ENCODE peak calls at places on chromosomes 13 and 19, in ten cellular contexts. One of them, this sample, is unnamed.

GRCh38 chr19:29779921-29780320 is 31.9 kb upstream of the CCNE1 start:
- DNase-seq in H9: peak
- DNase-seq in tibial nerve: no peak
- DNase-seq in neural crest cell: no peak
- DNase-seq in CD8-positive, alpha-beta T cell: no peak
- DNase-seq in HFF-Myc: no peak
- DNase-seq in GM12864: no peak
- DNase-seq in fibroblast of the aortic adventitia: no peak
- DNase-seq in GM23338: peak
- DNase-seq in breast epithelium: no peak
- DNase-seq in this sample: no peak

GRCh38 chr13:113843864-113844556 is 19.9 kb downstream of the GAS6 start:
- DNase-seq in GM23338: peak
- DNase-seq in CD8-positive, alpha-beta T cell: no peak
- DNase-seq in neural crest cell: no peak
- DNase-seq in H9: no peak
- DNase-seq in tibial nerve: no peak
- DNase-seq in HFF-Myc: no peak
- DNase-seq in breast epithelium: no peak
- DNase-seq in fibroblast of the aortic adventitia: no peak
- DNase-seq in GM12864: no peak
- DNase-seq in this sample: no peak

GRCh38 chr19:3234800-3235199 is 10.3 kb downstream of the CELF5 start:
- DNase-seq in fibroblast of the aortic adventitia: no peak
- DNase-seq in GM23338: peak
- DNase-seq in tibial nerve: no peak
- DNase-seq in neural crest cell: no peak
- DNase-seq in CD8-positive, alpha-beta T cell: no peak
- DNase-seq in H9: peak
- DNase-seq in GM12864: no peak
- DNase-seq in breast epithelium: no peak
- DNase-seq in HFF-Myc: no peak
- DNase-seq in this sample: no peak

GRCh38 chr13:64723735-64724134 is 2506.4 kb downstream of the PCDH9 start:
- DNase-seq in fibroblast of the aortic adventitia: peak
- DNase-seq in HFF-Myc: peak
- DNase-seq in CD8-positive, alpha-beta T cell: no peak
- DNase-seq in tibial nerve: no peak
- DNase-seq in H9: no peak
- DNase-seq in breast epithelium: no peak
- DNase-seq in GM23338: peak
- DNase-seq in GM12864: no peak
- DNase-seq in neural crest cell: no peak
- DNase-seq in this sample: no peak

GRCh38 chr13:36912983-36913382 is 7.1 kb downstream of the SMAD9 start:
- DNase-seq in tibial nerve: no peak
- DNase-seq in GM23338: no peak
- DNase-seq in fibroblast of the aortic adventitia: no peak
- DNase-seq in CD8-positive, alpha-beta T cell: no peak
- DNase-seq in GM12864: no peak
- DNase-seq in HFF-Myc: no peak
- DNase-seq in H9: no peak
- DNase-seq in neural crest cell: no peak
- DNase-seq in breast epithelium: no peak
- DNase-seq in this sample: no peak

GRCh38 chr13:106083620-106084350 is 451.7 kb downstream of the EFNB2 start:
- DNase-seq in breast epithelium: no peak
- DNase-seq in H9: peak
- DNase-seq in tibial nerve: no peak
- DNase-seq in CD8-positive, alpha-beta T cell: no peak
- DNase-seq in fibroblast of the aortic adventitia: peak
- DNase-seq in HFF-Myc: no peak
- DNase-seq in GM23338: peak
- DNase-seq in neural crest cell: no peak
- DNase-seq in GM12864: no peak
- DNase-seq in this sample: peak

GRCh38 chr13:46641274-46642081 is 88.5 kb downstream of the LRCH1 start:
- DNase-seq in fibroblast of the aortic adventitia: peak
- DNase-seq in breast epithelium: no peak
- DNase-seq in tibial nerve: no peak
- DNase-seq in H9: no peak
- DNase-seq in GM23338: no peak
- DNase-seq in GM12864: no peak
- DNase-seq in neural crest cell: no peak
- DNase-seq in CD8-positive, alpha-beta T cell: no peak
- DNase-seq in HFF-Myc: no peak
- DNase-seq in this sample: no peak

GRCh38 chr13:76387561-76387960 is 498.6 kb downstream of the KCTD12 start:
- DNase-seq in HFF-Myc: no peak
- DNase-seq in GM23338: no peak
- DNase-seq in tibial nerve: no peak
- DNase-seq in fibroblast of the aortic adventitia: no peak
- DNase-seq in neural crest cell: no peak
- DNase-seq in breast epithelium: no peak
- DNase-seq in H9: no peak
- DNase-seq in GM12864: no peak
- DNase-seq in CD8-positive, alpha-beta T cell: no peak
- DNase-seq in this sample: no peak

GRCh38 chr13:73715114-73715909 is 418.9 kb downstream of the KLF12 start:
- DNase-seq in GM23338: no peak
- DNase-seq in breast epithelium: no peak
- DNase-seq in tibial nerve: no peak
- DNase-seq in GM12864: peak
- DNase-seq in fibroblast of the aortic adventitia: no peak
- DNase-seq in H9: no peak
- DNase-seq in CD8-positive, alpha-beta T cell: peak
- DNase-seq in HFF-Myc: no peak
- DNase-seq in neural crest cell: no peak
- DNase-seq in this sample: peak

GRCh38 chr19:31342926-31343325 is 6.3 kb downstream of the TSHZ3 start:
- DNase-seq in HFF-Myc: no peak
- DNase-seq in breast epithelium: no peak
- DNase-seq in GM23338: no peak
- DNase-seq in fibroblast of the aortic adventitia: no peak
- DNase-seq in H9: no peak
- DNase-seq in GM12864: no peak
- DNase-seq in neural crest cell: no peak
- DNase-seq in tibial nerve: no peak
- DNase-seq in CD8-positive, alpha-beta T cell: no peak
- DNase-seq in this sample: no peak

GRCh38 chr13:110944121-110944967 is 29.5 kb upstream of the ANKRD10 start:
- DNase-seq in GM23338: peak
- DNase-seq in GM12864: no peak
- DNase-seq in breast epithelium: no peak
- DNase-seq in fibroblast of the aortic adventitia: peak
- DNase-seq in CD8-positive, alpha-beta T cell: no peak
- DNase-seq in HFF-Myc: peak
- DNase-seq in neural crest cell: no peak
- DNase-seq in tibial nerve: no peak
- DNase-seq in H9: peak
- DNase-seq in this sample: peak

GRCh38 chr19:46756544-46756888 is 10.3 kb upstream of the STRN4 start:
- DNase-seq in H9: no peak
- DNase-seq in GM23338: no peak
- DNase-seq in GM12864: no peak
- DNase-seq in tibial nerve: no peak
- DNase-seq in HFF-Myc: no peak
- DNase-seq in fibroblast of the aortic adventitia: no peak
- DNase-seq in CD8-positive, alpha-beta T cell: no peak
- DNase-seq in neural crest cell: no peak
- DNase-seq in breast epithelium: no peak
- DNase-seq in this sample: no peak

GRCh38 chr13:110509971-110510786 is 51.3 kb downstream of the RAB20 start:
- DNase-seq in breast epithelium: no peak
- DNase-seq in tibial nerve: no peak
- DNase-seq in H9: no peak
- DNase-seq in GM12864: no peak
- DNase-seq in CD8-positive, alpha-beta T cell: no peak
- DNase-seq in HFF-Myc: no peak
- DNase-seq in GM23338: no peak
- DNase-seq in neural crest cell: no peak
- DNase-seq in fibroblast of the aortic adventitia: no peak
- DNase-seq in this sample: peak

GRCh38 chr13:44574466-44574855 is 1.7 kb downstream of the TSC22D1 start:
- DNase-seq in CD8-positive, alpha-beta T cell: no peak
- DNase-seq in neural crest cell: no peak
- DNase-seq in tibial nerve: no peak
- DNase-seq in breast epithelium: no peak
- DNase-seq in GM12864: no peak
- DNase-seq in GM23338: no peak
- DNase-seq in H9: no peak
- DNase-seq in HFF-Myc: no peak
- DNase-seq in fibroblast of the aortic adventitia: no peak
- DNase-seq in this sample: no peak
- TF ChIP-seq CTCF in CD8-positive, alpha-beta T cell: no peak
- TF ChIP-seq CTCF in neural crest cell: no peak
- TF ChIP-seq CTCF in tibial nerve: no peak
- TF ChIP-seq CTCF in breast epithelium: peak
- TF ChIP-seq CTCF in GM12864: no peak
- TF ChIP-seq CTCF in GM23338: no peak
- TF ChIP-seq CTCF in H9: no peak
- TF ChIP-seq CTCF in HFF-Myc: no peak
- TF ChIP-seq CTCF in fibroblast of the aortic adventitia: no peak
- TF ChIP-seq CTCF in this sample: no peak

GRCh38 chr19:40392894-40393517 is 3.0 kb upstream of the HIPK4 start:
- DNase-seq in breast epithelium: peak
- DNase-seq in HFF-Myc: no peak
- DNase-seq in tibial nerve: no peak
- DNase-seq in fibroblast of the aortic adventitia: no peak
- DNase-seq in CD8-positive, alpha-beta T cell: no peak
- DNase-seq in GM23338: no peak
- DNase-seq in GM12864: no peak
- DNase-seq in H9: no peak
- DNase-seq in neural crest cell: no peak
- DNase-seq in this sample: no peak
- TF ChIP-seq CTCF in breast epithelium: peak
- TF ChIP-seq CTCF in HFF-Myc: peak
- TF ChIP-seq CTCF in tibial nerve: no peak
- TF ChIP-seq CTCF in fibroblast of the aortic adventitia: peak
- TF ChIP-seq CTCF in CD8-positive, alpha-beta T cell: no peak
- TF ChIP-seq CTCF in GM23338: peak
- TF ChIP-seq CTCF in GM12864: peak
- TF ChIP-seq CTCF in H9: peak
- TF ChIP-seq CTCF in neural crest cell: no peak
- TF ChIP-seq CTCF in this sample: peak

GRCh38 chr19:38841787-38842438 is 7.9 kb downstream of the HNRNPL start:
- DNase-seq in neural crest cell: no peak
- DNase-seq in HFF-Myc: no peak
- DNase-seq in fibroblast of the aortic adventitia: no peak
- DNase-seq in CD8-positive, alpha-beta T cell: peak
- DNase-seq in GM12864: no peak
- DNase-seq in H9: no peak
- DNase-seq in breast epithelium: no peak
- DNase-seq in GM23338: no peak
- DNase-seq in tibial nerve: no peak
- DNase-seq in this sample: no peak
- TF ChIP-seq CTCF in neural crest cell: no peak
- TF ChIP-seq CTCF in HFF-Myc: no peak
- TF ChIP-seq CTCF in fibroblast of the aortic adventitia: no peak
- TF ChIP-seq CTCF in CD8-positive, alpha-beta T cell: no peak
- TF ChIP-seq CTCF in GM12864: no peak
- TF ChIP-seq CTCF in H9: no peak
- TF ChIP-seq CTCF in breast epithelium: no peak
- TF ChIP-seq CTCF in GM23338: no peak
- TF ChIP-seq CTCF in tibial nerve: no peak
- TF ChIP-seq CTCF in this sample: no peak

DNA sequence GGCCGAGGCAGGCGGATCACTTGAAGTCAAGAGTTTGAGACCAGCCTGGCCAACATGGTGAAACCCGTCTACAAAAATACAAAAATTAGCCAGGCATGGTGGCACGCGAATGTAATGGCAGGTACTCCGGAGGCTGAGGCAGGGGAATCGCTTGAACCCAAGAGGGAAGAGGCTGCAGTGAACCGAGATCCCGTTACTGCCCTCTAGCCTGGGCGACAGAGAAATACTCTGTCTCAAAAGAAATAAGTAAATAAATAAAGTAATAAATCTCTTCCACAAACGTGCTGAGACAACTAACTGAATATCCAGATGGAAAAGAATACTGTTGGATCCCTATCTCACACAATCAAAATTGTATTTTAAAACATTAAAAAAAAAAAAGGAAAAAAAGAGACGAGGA is 807 bp upstream of the ZNF813 start:
- DNase-seq in fibroblast of the aortic adventitia: no peak
- DNase-seq in neural crest cell: no peak
- DNase-seq in breast epithelium: no peak
- DNase-seq in HFF-Myc: no peak
- DNase-seq in tibial nerve: no peak
- DNase-seq in GM12864: no peak
- DNase-seq in GM23338: no peak
- DNase-seq in CD8-positive, alpha-beta T cell: no peak
- DNase-seq in H9: peak
- DNase-seq in this sample: no peak
- TF ChIP-seq CTCF in fibroblast of the aortic adventitia: no peak
- TF ChIP-seq CTCF in neural crest cell: no peak
- TF ChIP-seq CTCF in breast epithelium: no peak
- TF ChIP-seq CTCF in HFF-Myc: no peak
- TF ChIP-seq CTCF in tibial nerve: no peak
- TF ChIP-seq CTCF in GM12864: no peak
- TF ChIP-seq CTCF in GM23338: peak
- TF ChIP-seq CTCF in CD8-positive, alpha-beta T cell: no peak
- TF ChIP-seq CTCF in H9: peak
- TF ChIP-seq CTCF in this sample: no peak

DNA sequence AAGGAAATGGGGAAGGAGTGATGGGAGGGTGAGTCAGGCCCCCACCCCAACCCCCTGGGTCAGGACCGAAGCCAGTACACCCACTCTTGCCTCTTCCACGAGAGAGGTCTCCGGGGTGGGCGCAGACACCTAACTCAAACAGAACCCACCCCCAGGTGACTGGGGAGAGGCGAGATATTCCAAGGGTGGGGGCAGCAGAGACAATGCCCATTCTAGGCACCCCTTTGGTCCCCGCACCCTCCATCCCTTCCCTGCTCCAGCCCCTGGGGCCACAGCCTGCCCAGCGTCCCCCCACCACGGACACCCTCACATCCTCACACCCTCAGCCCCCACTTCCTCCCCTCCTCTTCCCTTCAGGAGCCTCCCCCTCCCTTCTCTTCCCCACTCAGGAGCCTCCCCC is 682 bp downstream of the ZSCAN18 start:
- DNase-seq in fibroblast of the aortic adventitia: no peak
- DNase-seq in CD8-positive, alpha-beta T cell: no peak
- DNase-seq in GM12864: no peak
- DNase-seq in GM23338: no peak
- DNase-seq in H9: no peak
- DNase-seq in tibial nerve: no peak
- DNase-seq in neural crest cell: no peak
- DNase-seq in HFF-Myc: no peak
- DNase-seq in breast epithelium: no peak
- DNase-seq in this sample: no peak
- TF ChIP-seq CTCF in fibroblast of the aortic adventitia: no peak
- TF ChIP-seq CTCF in CD8-positive, alpha-beta T cell: no peak
- TF ChIP-seq CTCF in GM12864: no peak
- TF ChIP-seq CTCF in GM23338: no peak
- TF ChIP-seq CTCF in H9: no peak
- TF ChIP-seq CTCF in tibial nerve: no peak
- TF ChIP-seq CTCF in neural crest cell: no peak
- TF ChIP-seq CTCF in HFF-Myc: no peak
- TF ChIP-seq CTCF in breast epithelium: no peak
- TF ChIP-seq CTCF in this sample: no peak